ENCODE peak calls at places on chromosomes 6 and 20, in four cellular contexts. One of them, this sample, is unnamed.

GRCh38 chr20:13648872-13649271 is 10.1 kb upstream of the TASP1 start:
- DNase-seq in HL-60: no peak
- DNase-seq in K562: no peak
- DNase-seq in GM12878: no peak
- DNase-seq in this sample: no peak

GRCh38 chr6:101824551-101825345 is 431.2 kb downstream of the GRIK2 start:
- DNase-seq in GM12878: no peak
- DNase-seq in HL-60: no peak
- DNase-seq in K562: no peak
- DNase-seq in this sample: no peak

GRCh38 chr6:105051941-105052471 is 95.1 kb downstream of the LIN28B start:
- DNase-seq in HL-60: no peak
- DNase-seq in GM12878: no peak
- DNase-seq in K562: no peak
- DNase-seq in this sample: no peak

GRCh38 chr6:48135352-48136084 is 24.5 kb upstream of the PTCHD4 start:
- DNase-seq in GM12878: no peak
- DNase-seq in HL-60: no peak
- DNase-seq in K562: no peak
- DNase-seq in this sample: no peak

GRCh38 chr6:150848400-150848799 is 17.1 kb upstream of the MTHFD1L start:
- DNase-seq in GM12878: no peak
- DNase-seq in K562: no peak
- DNase-seq in HL-60: no peak
- DNase-seq in this sample: no peak

GRCh38 chr6:34035161-34035560 is 110.7 kb downstream of the GRM4 start:
- DNase-seq in HL-60: no peak
- DNase-seq in GM12878: no peak
- DNase-seq in K562: no peak
- DNase-seq in this sample: no peak

GRCh38 chr20:1322511-1323245 is 6.3 kb downstream of the SDCBP2 start:
- DNase-seq in GM12878: no peak
- DNase-seq in K562: no peak
- DNase-seq in HL-60: no peak
- DNase-seq in this sample: no peak

GRCh38 chr6:11845664-11846577 is 67.3 kb upstream of the ADTRP start:
- DNase-seq in GM12878: no peak
- DNase-seq in HL-60: no peak
- DNase-seq in K562: no peak
- DNase-seq in this sample: no peak

GRCh38 chr20:59776626-59777320 is 156.7 kb downstream of the SYCP2 start:
- DNase-seq in HL-60: no peak
- DNase-seq in GM12878: no peak
- DNase-seq in K562: no peak
- DNase-seq in this sample: no peak

GRCh38 chr6:19024737-19025136 is 637.6 kb downstream of the RNF144B start:
- DNase-seq in K562: no peak
- DNase-seq in HL-60: no peak
- DNase-seq in GM12878: no peak
- DNase-seq in this sample: no peak

GRCh38 chr6:129041563-129041962 is 158.6 kb downstream of the LAMA2 start:
- DNase-seq in K562: no peak
- DNase-seq in GM12878: no peak
- DNase-seq in HL-60: no peak
- DNase-seq in this sample: no peak

DNA sequence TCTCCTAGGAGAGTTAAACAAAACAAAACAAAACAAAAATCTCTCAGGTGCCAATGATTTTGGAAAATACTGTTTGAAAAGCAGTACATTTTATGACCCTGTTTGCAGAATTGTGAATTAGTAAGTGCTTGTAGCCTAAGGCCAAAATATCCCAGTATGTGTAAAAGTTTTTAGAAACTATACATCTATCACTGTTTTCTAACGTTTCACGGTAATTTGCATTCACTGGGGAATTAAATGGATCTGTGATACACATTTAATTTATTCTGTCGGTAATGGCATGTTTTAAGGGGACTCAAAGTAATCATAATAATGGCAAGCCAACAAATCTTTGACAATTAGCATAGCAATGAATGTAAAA is 95.6 kb upstream of the FAM184A start:
- DNase-seq in HL-60: no peak
- DNase-seq in GM12878: no peak
- DNase-seq in K562: no peak
- DNase-seq in this sample: no peak
- TF ChIP-seq SPI1 in HL-60: no peak
- TF ChIP-seq SPI1 in GM12878: no peak
- TF ChIP-seq SPI1 in K562: no peak
- TF ChIP-seq SPI1 in this sample: no peak

GRCh38 chr20:62589150-62589498 is 53.2 kb upstream of the SLCO4A1 start:
- DNase-seq in GM12878: no peak
- DNase-seq in K562: no peak
- DNase-seq in HL-60: no peak
- DNase-seq in this sample: no peak

GRCh38 chr20:62589720-62590119 is 52.6 kb upstream of the SLCO4A1 start:
- DNase-seq in K562: no peak
- DNase-seq in GM12878: no peak
- DNase-seq in HL-60: no peak
- DNase-seq in this sample: no peak

GRCh38 chr20:62591122-62591468 is 51.2 kb upstream of the SLCO4A1 start:
- DNase-seq in GM12878: no peak
- DNase-seq in HL-60: no peak
- DNase-seq in K562: no peak
- DNase-seq in this sample: no peak

GRCh38 chr20:62591591-62591990 is 50.7 kb upstream of the SLCO4A1 start:
- DNase-seq in HL-60: no peak
- DNase-seq in GM12878: no peak
- DNase-seq in K562: no peak
- DNase-seq in this sample: no peak

DNA sequence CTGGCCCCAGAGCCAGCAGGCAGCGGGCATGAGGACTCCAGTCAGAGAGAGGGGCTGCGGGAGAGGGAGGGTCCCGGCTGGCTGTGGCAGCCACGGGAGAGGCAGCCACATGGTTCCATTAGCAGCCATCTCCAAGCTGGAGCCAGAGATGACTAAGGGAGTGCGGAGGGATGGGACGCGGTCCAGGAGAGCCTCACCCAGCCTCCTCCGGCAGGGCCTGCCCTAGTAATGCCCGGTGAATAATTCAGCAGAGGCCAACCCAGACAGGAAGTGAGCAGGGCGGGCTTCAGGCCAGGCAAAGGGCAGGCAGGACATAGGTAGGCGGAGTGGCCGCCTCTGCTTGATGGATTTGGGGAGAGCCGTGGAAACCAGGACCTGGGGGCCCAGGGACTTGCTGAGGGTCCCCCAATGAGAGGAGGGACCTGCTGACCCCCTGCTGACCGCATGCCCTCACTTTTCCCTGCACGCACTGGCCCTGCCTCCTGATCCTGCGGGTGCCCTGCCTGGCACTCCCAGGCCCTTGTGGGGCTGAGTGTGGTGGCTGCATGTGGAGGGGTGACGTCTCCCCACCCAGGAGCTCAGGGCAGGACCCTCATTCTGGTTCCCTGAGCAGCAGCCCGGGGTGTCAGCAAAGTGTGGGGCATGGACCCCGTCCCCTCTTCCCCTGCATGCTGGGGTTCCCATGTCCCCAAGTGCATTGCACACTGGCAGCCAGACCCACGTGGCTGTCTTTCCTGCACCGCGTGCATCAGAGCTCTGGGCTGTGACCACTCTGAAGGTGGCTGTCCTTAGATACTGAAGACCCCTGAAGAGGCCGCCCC is 51.8 kb upstream of the SLCO4A1 start:
- DNase-seq in HL-60: no peak
- DNase-seq in K562: no peak
- DNase-seq in GM12878: no peak
- DNase-seq in this sample: no peak
- TF ChIP-seq POLR2AphosphoS5 in HL-60: no peak
- TF ChIP-seq POLR2AphosphoS5 in K562: no peak
- TF ChIP-seq POLR2AphosphoS5 in GM12878: no peak
- TF ChIP-seq POLR2AphosphoS5 in this sample: no peak

GRCh38 chr6:26020291-26020982 is 57.8 kb downstream of the TRIM38 start:
- DNase-seq in K562: peak
- DNase-seq in GM12878: peak
- DNase-seq in HL-60: peak
- DNase-seq in this sample: no peak
- TF ChIP-seq SPI1 in K562: no peak
- TF ChIP-seq SPI1 in GM12878: no peak
- TF ChIP-seq SPI1 in HL-60: no peak
- TF ChIP-seq SPI1 in this sample: peak

GRCh38 chr6:160024152-160024551 is 55.3 kb downstream of the IGF2R start:
- DNase-seq in K562: no peak
- DNase-seq in GM12878: no peak
- DNase-seq in HL-60: no peak
- DNase-seq in this sample: no peak

GRCh38 chr6:160027076-160027475 is 58.2 kb downstream of the IGF2R start:
- DNase-seq in K562: no peak
- DNase-seq in HL-60: no peak
- DNase-seq in GM12878: no peak
- DNase-seq in this sample: no peak

GRCh38 chr6:160027931-160028330 is 59.0 kb downstream of the IGF2R start:
- DNase-seq in HL-60: no peak
- DNase-seq in GM12878: no peak
- DNase-seq in K562: no peak
- DNase-seq in this sample: no peak

GRCh38 chr6:160022101-160022500 is 53.2 kb downstream of the IGF2R start:
- DNase-seq in HL-60: no peak
- DNase-seq in K562: no peak
- DNase-seq in GM12878: no peak
- DNase-seq in this sample: no peak

DNA sequence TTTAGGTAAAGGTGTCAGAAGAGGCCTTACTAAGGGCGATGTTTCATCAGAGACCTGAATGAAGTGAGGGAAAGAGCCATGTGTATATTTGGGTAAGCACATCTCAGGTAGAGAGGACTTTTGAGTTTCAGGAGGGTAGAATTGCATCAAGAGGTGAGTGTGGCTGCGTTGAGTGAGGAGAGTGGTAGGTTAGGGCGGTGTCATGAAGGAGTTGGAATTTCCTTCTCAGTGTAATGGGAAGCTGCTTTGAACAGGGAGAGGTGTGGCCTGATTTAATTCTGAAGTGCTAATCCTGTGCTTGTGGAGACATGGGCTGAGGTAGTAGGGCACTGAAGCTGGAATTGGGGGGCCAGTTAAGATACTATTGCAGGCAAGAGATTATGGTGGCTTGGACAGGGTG is 53.9 kb downstream of the IGF2R start:
- DNase-seq in HL-60: no peak
- DNase-seq in K562: no peak
- DNase-seq in GM12878: no peak
- DNase-seq in this sample: no peak
- TF ChIP-seq POLR2AphosphoS5 in HL-60: no peak
- TF ChIP-seq POLR2AphosphoS5 in K562: no peak
- TF ChIP-seq POLR2AphosphoS5 in GM12878: no peak
- TF ChIP-seq POLR2AphosphoS5 in this sample: no peak

GRCh38 chr6:52877786-52878185 is 31.7 kb downstream of the GSTA3 start:
- DNase-seq in HL-60: no peak
- DNase-seq in GM12878: no peak
- DNase-seq in K562: no peak
- DNase-seq in this sample: no peak

GRCh38 chr6:52876056-52876787 is 33.3 kb downstream of the GSTA3 start:
- DNase-seq in K562: no peak
- DNase-seq in HL-60: no peak
- DNase-seq in GM12878: no peak
- DNase-seq in this sample: no peak

GRCh38 chr6:52881662-52881995 is 27.9 kb downstream of the GSTA3 start:
- DNase-seq in HL-60: no peak
- DNase-seq in K562: no peak
- DNase-seq in GM12878: no peak
- DNase-seq in this sample: no peak

GRCh38 chr6:52881996-52882841 is 27.3 kb downstream of the GSTA3 start:
- DNase-seq in GM12878: peak
- DNase-seq in K562: peak
- DNase-seq in HL-60: peak
- DNase-seq in this sample: peak

DNA sequence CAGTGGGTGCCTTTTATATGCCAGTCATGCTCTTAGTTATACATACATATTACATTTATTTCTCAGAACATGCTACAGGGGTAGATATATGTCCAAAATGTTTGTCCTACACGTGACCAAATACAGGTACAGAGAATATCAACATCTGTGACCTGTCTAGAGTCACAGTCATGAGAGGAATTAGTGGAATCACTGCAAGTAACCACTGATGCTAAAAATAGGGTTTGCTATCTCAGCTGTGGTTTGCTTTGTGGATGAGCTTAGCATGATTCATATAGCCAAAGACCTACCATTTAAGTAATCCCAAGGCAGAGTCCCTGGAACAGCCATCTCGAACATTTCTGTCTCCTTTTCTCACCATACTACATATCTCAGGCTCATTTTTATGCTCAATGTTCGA is 32.3 kb downstream of the GSTA3 start:
- DNase-seq in HL-60: no peak
- DNase-seq in GM12878: no peak
- DNase-seq in K562: no peak
- DNase-seq in this sample: no peak
- TF ChIP-seq SPI1 in HL-60: no peak
- TF ChIP-seq SPI1 in GM12878: no peak
- TF ChIP-seq SPI1 in K562: no peak
- TF ChIP-seq SPI1 in this sample: no peak

GRCh38 chr6:56516003-56516402 is 126.7 kb downstream of the DST start:
- DNase-seq in HL-60: no peak
- DNase-seq in GM12878: no peak
- DNase-seq in K562: no peak
- DNase-seq in this sample: no peak

GRCh38 chr6:56518995-56519767 is 123.5 kb downstream of the DST start:
- DNase-seq in GM12878: no peak
- DNase-seq in K562: no peak
- DNase-seq in HL-60: no peak
- DNase-seq in this sample: no peak

GRCh38 chr6:56514395-56514794 is 128.3 kb downstream of the DST start:
- DNase-seq in HL-60: no peak
- DNase-seq in K562: no peak
- DNase-seq in GM12878: no peak
- DNase-seq in this sample: no peak

GRCh38 chr6:56515081-56515905 is 127.4 kb downstream of the DST start:
- DNase-seq in HL-60: no peak
- DNase-seq in K562: no peak
- DNase-seq in GM12878: no peak
- DNase-seq in this sample: no peak

DNA sequence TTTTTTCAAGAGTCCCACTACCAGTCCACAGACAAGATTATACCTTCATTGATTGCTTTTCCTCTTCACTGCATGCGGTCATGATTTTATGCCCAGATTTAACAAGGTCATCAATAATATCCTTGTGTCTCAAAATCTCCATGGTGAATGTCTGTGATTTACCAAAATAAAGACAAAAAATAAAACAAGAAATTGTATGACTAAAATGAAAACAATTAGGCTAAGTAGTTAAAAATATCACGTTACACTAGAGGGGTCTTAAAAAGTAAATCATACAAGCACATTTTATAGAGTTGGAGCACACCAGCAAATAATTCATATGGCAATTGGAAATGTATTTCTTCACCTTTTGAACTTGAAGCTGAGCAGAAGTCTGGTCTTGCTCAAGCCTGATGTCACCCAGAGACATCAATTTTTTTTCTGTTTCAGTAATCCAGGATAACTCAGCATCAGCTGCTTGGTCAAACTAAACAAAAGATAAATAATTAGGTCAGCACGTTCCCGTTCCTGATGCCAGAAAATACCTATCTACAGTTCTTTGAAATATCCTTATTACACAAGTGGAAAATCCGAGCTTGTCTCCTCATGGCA is 125.4 kb downstream of the DST start:
- DNase-seq in K562: no peak
- DNase-seq in GM12878: no peak
- DNase-seq in HL-60: no peak
- DNase-seq in this sample: no peak
- TF ChIP-seq POLR2AphosphoS5 in K562: no peak
- TF ChIP-seq POLR2AphosphoS5 in GM12878: no peak
- TF ChIP-seq POLR2AphosphoS5 in HL-60: no peak
- TF ChIP-seq POLR2AphosphoS5 in this sample: no peak

This sample was measured in GM12891.